ENCODE peak calls at places on chromosome 11, in ten cellular contexts. F is lower lobe of right lung; Y is progenitor cell of endocrine pancreas; L is hepatocyte; X is uterus; C is T-helper 9 cell; V is stimulated activated CD8-positive, alpha-beta memory T cell treated with anti-CD3 and anti-CD28 coated beads, Interleukin-4, amount 100 ng/mL, for 4 hours; P is activated CD4-positive, alpha-beta T cell treated with anti-CD3 and anti-CD28 coated beads, Interleukin-2, amount 10 ng/mL, durations not matched to agents 7 days and 5 days; B is neural progenitor cell; K is stimulated activated CD4-positive, alpha-beta T cell treated with anti-CD3 and anti-CD28 coated beads, Interleukin-1b, Interleukin-23, amount 100 ng/mL, for 48 hours. I is an unnamed sample.

GRCh38 chr11:101441747-101442146 is 142.1 kb downstream of the TRPC6 start:
- DNase-seq in V (no peak), F (peak), P (no peak), L (no peak), X (no peak), C (no peak), Y (no peak), B (no peak), K (no peak), I (no peak)

GRCh38 chr11:78428273-78428651 is 10.6 kb upstream of the GAB2 start:
- DNase-seq in Y (no peak), P (no peak), L (no peak), K (no peak), B (no peak), V (no peak), X (no peak), C (no peak), F (no peak), I (no peak)

GRCh38 chr11:19959697-19960096 is 200.6 kb downstream of the DBX1 start:
- DNase-seq in X (no peak), B (no peak), P (no peak), K (no peak), V (no peak), C (no peak), L (no peak), F (no peak), Y (no peak), I (no peak)

GRCh38 chr11:84339796-84340195 is 1053.6 kb upstream of the CCDC90B start:
- DNase-seq in P (no peak), B (no peak), F (no peak), Y (no peak), V (no peak), X (no peak), C (no peak), L (no peak), K (no peak), I (no peak)

GRCh38 chr11:2561283-2562180 is 116.7 kb downstream of the KCNQ1 start:
- DNase-seq in Y (no peak), F (peak), X (no peak), L (no peak), V (no peak), K (no peak), B (no peak), P (no peak), C (no peak), I (peak)

GRCh38 chr11:47408598-47409439 is 429 bp downstream of the SLC39A13 start:
- DNase-seq in K (no peak), C (no peak), L (peak), V (no peak), X (peak), P (no peak), F (no peak), Y (no peak), B (peak), I (peak)

GRCh38 chr11:55658608-55659007 is 3.4 kb upstream of the OR4C6 start:
- DNase-seq in P (no peak), V (no peak), X (no peak), Y (no peak), K (no peak), B (no peak), C (no peak), F (no peak), L (no peak), I (no peak)

GRCh38 chr11:38582756-38583155 is 1984.7 kb upstream of the RAG2 start:
- DNase-seq in P (no peak), Y (no peak), L (no peak), V (no peak), K (no peak), B (no peak), F (no peak), C (no peak), X (no peak), I (no peak)

GRCh38 chr11:3810951-3811350 is 2.6 kb downstream of the PGAP2 start:
- DNase-seq in B (no peak), P (no peak), Y (no peak), F (no peak), X (no peak), C (no peak), V (no peak), L (no peak), K (no peak), I (no peak)

GRCh38 chr11:105719073-105719846 is 109.4 kb downstream of the GRIA4 start:
- DNase-seq in L (peak), B (no peak), X (no peak), F (no peak), K (no peak), Y (no peak), C (no peak), P (no peak), V (no peak), I (no peak)

GRCh38 chr11:57303990-57304579 is 20.7 kb downstream of the TNKS1BP1 start:
- DNase-seq in C (no peak), P (no peak), X (no peak), B (no peak), K (no peak), Y (no peak), L (no peak), F (no peak), V (no peak), I (peak)

GRCh38 chr11:96794152-96794551 is 404.3 kb downstream of the JRKL start:
- DNase-seq in V (no peak), C (no peak), F (no peak), Y (no peak), X (no peak), K (no peak), L (no peak), P (no peak), B (peak), I (no peak)

GRCh38 chr11:47966621-47967020 is 13.7 kb upstream of the PTPRJ start:
- DNase-seq in B (no peak), C (no peak), K (no peak), X (no peak), L (no peak), F (peak), P (no peak), V (no peak), Y (no peak), I (no peak)

GRCh38 chr11:15199693-15200092 is 85.0 kb downstream of the INSC start:
- DNase-seq in C (no peak), Y (no peak), B (no peak), V (no peak), F (no peak), K (no peak), P (no peak), X (no peak), L (no peak), I (no peak)